ENCODE peak calls at places on chromosomes 7 and 10, in ten cellular contexts. One of them, this sample, is unnamed.
A peak's percentile ranks its signal among the peaks of the same experiment; 100 is the strongest.

GRCh38 chr10:88082806-88083596 is 219.6 kb downstream of the PTEN start:
- DNase-seq in prostate gland: no peak
- DNase-seq in fibroblast of the aortic adventitia: no peak
- DNase-seq in bronchial epithelial cell: peak; percentile 55
- DNase-seq in uterus: no peak
- DNase-seq in fibroblast of lung: no peak
- DNase-seq in heart left ventricle: no peak
- DNase-seq in stomach: no peak
- DNase-seq in Peyer's patch: peak; percentile 42
- DNase-seq in fibroblast of mammary gland: no peak
- DNase-seq in this sample: no peak

GRCh38 chr7:44274623-44274975 is 50.8 kb downstream of the CAMK2B start:
- DNase-seq in prostate gland: no peak
- DNase-seq in fibroblast of the aortic adventitia: no peak
- DNase-seq in bronchial epithelial cell: no peak
- DNase-seq in uterus: no peak
- DNase-seq in fibroblast of lung: no peak
- DNase-seq in heart left ventricle: peak; percentile 21
- DNase-seq in stomach: no peak
- DNase-seq in Peyer's patch: no peak
- DNase-seq in fibroblast of mammary gland: no peak
- DNase-seq in this sample: no peak

GRCh38 chr7:69622014-69622818 is 23.9 kb downstream of the AUTS2 start:
- DNase-seq in prostate gland: no peak
- DNase-seq in fibroblast of the aortic adventitia: no peak
- DNase-seq in bronchial epithelial cell: no peak
- DNase-seq in uterus: no peak
- DNase-seq in fibroblast of lung: no peak
- DNase-seq in heart left ventricle: no peak
- DNase-seq in stomach: no peak
- DNase-seq in Peyer's patch: no peak
- DNase-seq in fibroblast of mammary gland: no peak
- DNase-seq in this sample: no peak

GRCh38 chr7:35003679-35004278 is 33.5 kb downstream of the DPY19L1 start:
- DNase-seq in prostate gland: peak; percentile 8
- DNase-seq in fibroblast of the aortic adventitia: peak; percentile 90
- DNase-seq in bronchial epithelial cell: peak; percentile 94
- DNase-seq in uterus: peak; percentile 25
- DNase-seq in fibroblast of lung: peak; percentile 93
- DNase-seq in heart left ventricle: peak; percentile 60
- DNase-seq in stomach: peak; percentile 80
- DNase-seq in Peyer's patch: no peak
- DNase-seq in fibroblast of mammary gland: peak; percentile 88
- DNase-seq in this sample: no peak

GRCh38 chr10:110350812-110351211 is 46.1 kb upstream of the SMNDC1 start:
- DNase-seq in prostate gland: no peak
- DNase-seq in fibroblast of the aortic adventitia: no peak
- DNase-seq in bronchial epithelial cell: no peak
- DNase-seq in uterus: no peak
- DNase-seq in fibroblast of lung: peak; percentile 90
- DNase-seq in heart left ventricle: no peak
- DNase-seq in stomach: no peak
- DNase-seq in Peyer's patch: no peak
- DNase-seq in fibroblast of mammary gland: no peak
- DNase-seq in this sample: no peak

GRCh38 chr7:42745357-42746022 is 166.4 kb downstream of the C7orf25 start:
- DNase-seq in prostate gland: no peak
- DNase-seq in fibroblast of the aortic adventitia: peak; percentile 55
- DNase-seq in bronchial epithelial cell: peak; percentile 29
- DNase-seq in uterus: peak; percentile 41
- DNase-seq in fibroblast of lung: peak; percentile 10
- DNase-seq in heart left ventricle: peak; percentile 33
- DNase-seq in stomach: peak; percentile 28
- DNase-seq in Peyer's patch: no peak
- DNase-seq in fibroblast of mammary gland: peak; percentile 38
- DNase-seq in this sample: no peak

GRCh38 chr7:149172534-149172920 is 22.8 kb upstream of the ZNF282 start:
- DNase-seq in prostate gland: no peak
- DNase-seq in fibroblast of the aortic adventitia: no peak
- DNase-seq in bronchial epithelial cell: no peak
- DNase-seq in uterus: no peak
- DNase-seq in fibroblast of lung: no peak
- DNase-seq in heart left ventricle: no peak
- DNase-seq in stomach: no peak
- DNase-seq in Peyer's patch: no peak
- DNase-seq in fibroblast of mammary gland: no peak
- DNase-seq in this sample: no peak

GRCh38 chr7:44880317-44881018 is 4.9 kb downstream of the PURB start:
- DNase-seq in prostate gland: no peak
- DNase-seq in fibroblast of the aortic adventitia: no peak
- DNase-seq in bronchial epithelial cell: no peak
- DNase-seq in uterus: no peak
- DNase-seq in fibroblast of lung: no peak
- DNase-seq in heart left ventricle: no peak
- DNase-seq in stomach: no peak
- DNase-seq in Peyer's patch: no peak
- DNase-seq in fibroblast of mammary gland: no peak
- DNase-seq in this sample: no peak

GRCh38 chr10:45550903-45551302 is 121.7 kb downstream of the ZFAND4 start:
- DNase-seq in prostate gland: no peak
- DNase-seq in fibroblast of the aortic adventitia: no peak
- DNase-seq in bronchial epithelial cell: peak; percentile 5
- DNase-seq in uterus: no peak
- DNase-seq in fibroblast of lung: no peak
- DNase-seq in heart left ventricle: no peak
- DNase-seq in stomach: no peak
- DNase-seq in Peyer's patch: no peak
- DNase-seq in fibroblast of mammary gland: no peak
- DNase-seq in this sample: no peak

GRCh38 chr10:65949543-65949942 is 976.3 kb upstream of the LRRTM3 start:
- DNase-seq in prostate gland: no peak
- DNase-seq in fibroblast of the aortic adventitia: no peak
- DNase-seq in bronchial epithelial cell: no peak
- DNase-seq in uterus: no peak
- DNase-seq in fibroblast of lung: no peak
- DNase-seq in heart left ventricle: no peak
- DNase-seq in stomach: no peak
- DNase-seq in Peyer's patch: no peak
- DNase-seq in fibroblast of mammary gland: no peak
- DNase-seq in this sample: no peak

GRCh38 chr7:123650595-123650994 is 5.1 kb upstream of the LMOD2 start:
- DNase-seq in prostate gland: no peak
- DNase-seq in fibroblast of the aortic adventitia: no peak
- DNase-seq in bronchial epithelial cell: no peak
- DNase-seq in uterus: no peak
- DNase-seq in fibroblast of lung: no peak
- DNase-seq in heart left ventricle: no peak
- DNase-seq in stomach: no peak
- DNase-seq in Peyer's patch: no peak
- DNase-seq in fibroblast of mammary gland: no peak
- DNase-seq in this sample: no peak

GRCh38 chr10:119541459-119542356 is 811 bp downstream of the RGS10 start:
- DNase-seq in prostate gland: no peak
- DNase-seq in fibroblast of the aortic adventitia: peak; percentile 18
- DNase-seq in bronchial epithelial cell: no peak
- DNase-seq in uterus: peak; percentile 32
- DNase-seq in fibroblast of lung: peak; percentile 19
- DNase-seq in heart left ventricle: peak; percentile 37
- DNase-seq in stomach: peak; percentile 30
- DNase-seq in Peyer's patch: peak; percentile 57
- DNase-seq in fibroblast of mammary gland: peak; percentile 12
- DNase-seq in this sample: no peak

GRCh38 chr10:72331575-72332422 is 22.9 kb downstream of the DNAJB12 start:
- DNase-seq in prostate gland: peak; percentile 95
- DNase-seq in fibroblast of the aortic adventitia: peak; percentile 59
- DNase-seq in bronchial epithelial cell: peak; percentile 92
- DNase-seq in uterus: peak; percentile 63
- DNase-seq in fibroblast of lung: peak; percentile 88
- DNase-seq in heart left ventricle: peak; percentile 93
- DNase-seq in stomach: peak; percentile 91
- DNase-seq in Peyer's patch: peak; percentile 84
- DNase-seq in fibroblast of mammary gland: peak; percentile 88
- DNase-seq in this sample: peak; percentile 84
- TF ChIP-seq CTCF in prostate gland: peak; percentile 40
- TF ChIP-seq CTCF in fibroblast of the aortic adventitia: no peak
- TF ChIP-seq CTCF in bronchial epithelial cell: peak; percentile 27
- TF ChIP-seq CTCF in uterus: no peak
- TF ChIP-seq CTCF in fibroblast of lung: peak; percentile 29
- TF ChIP-seq CTCF in heart left ventricle: peak; percentile 22
- TF ChIP-seq CTCF in stomach: peak; percentile 80
- TF ChIP-seq CTCF in Peyer's patch: peak; percentile 65
- TF ChIP-seq CTCF in fibroblast of mammary gland: peak; percentile 9
- TF ChIP-seq CTCF in this sample: peak; percentile 48

GRCh38 chr7:150519310-150519709 is 4.6 kb downstream of the GIMAP7 start:
- DNase-seq in prostate gland: no peak
- DNase-seq in fibroblast of the aortic adventitia: no peak
- DNase-seq in bronchial epithelial cell: no peak
- DNase-seq in uterus: no peak
- DNase-seq in fibroblast of lung: no peak
- DNase-seq in heart left ventricle: no peak
- DNase-seq in stomach: no peak
- DNase-seq in Peyer's patch: no peak
- DNase-seq in fibroblast of mammary gland: no peak
- DNase-seq in this sample: no peak
- H3K4me3 ChIP-seq in prostate gland: no peak overlapping the region
- H3K4me3 ChIP-seq in fibroblast of the aortic adventitia: no peak overlapping the region
- H3K4me3 ChIP-seq in bronchial epithelial cell: no peak overlapping the region
- H3K4me3 ChIP-seq in uterus: no peak overlapping the region
- H3K4me3 ChIP-seq in fibroblast of lung: no peak overlapping the region
- H3K4me3 ChIP-seq in heart left ventricle: peak overlapping the region; percentile 57
- H3K4me3 ChIP-seq in stomach: peak overlapping the region; percentile 42
- H3K4me3 ChIP-seq in Peyer's patch: peak overlapping the region; percentile 34
- H3K4me3 ChIP-seq in fibroblast of mammary gland: no peak overlapping the region
- H3K4me3 ChIP-seq in this sample: peak overlapping the region; percentile 28

GRCh38 chr10:104297697-104298660 is 29.0 kb downstream of the GSTO2 start:
- DNase-seq in prostate gland: no peak
- DNase-seq in fibroblast of the aortic adventitia: no peak
- DNase-seq in bronchial epithelial cell: no peak
- DNase-seq in uterus: no peak
- DNase-seq in fibroblast of lung: peak; percentile 92
- DNase-seq in heart left ventricle: no peak
- DNase-seq in stomach: no peak
- DNase-seq in Peyer's patch: no peak
- DNase-seq in fibroblast of mammary gland: peak; percentile 77
- DNase-seq in this sample: no peak
- TF ChIP-seq CTCF in prostate gland: no peak
- TF ChIP-seq CTCF in fibroblast of the aortic adventitia: peak; percentile 57
- TF ChIP-seq CTCF in bronchial epithelial cell: peak; percentile 56
- TF ChIP-seq CTCF in uterus: no peak
- TF ChIP-seq CTCF in fibroblast of lung: peak; percentile 71
- TF ChIP-seq CTCF in heart left ventricle: no peak
- TF ChIP-seq CTCF in stomach: no peak
- TF ChIP-seq CTCF in Peyer's patch: no peak
- TF ChIP-seq CTCF in fibroblast of mammary gland: peak; percentile 56
- TF ChIP-seq CTCF in this sample: peak; percentile 11

GRCh38 chr10:1058017-1058416 is 1.8 kb downstream of the WDR37 start:
- DNase-seq in prostate gland: no peak
- DNase-seq in fibroblast of the aortic adventitia: no peak
- DNase-seq in bronchial epithelial cell: no peak
- DNase-seq in uterus: no peak
- DNase-seq in fibroblast of lung: no peak
- DNase-seq in heart left ventricle: peak; percentile 61
- DNase-seq in stomach: no peak
- DNase-seq in Peyer's patch: no peak
- DNase-seq in fibroblast of mammary gland: no peak
- DNase-seq in this sample: no peak
- H3K4me3 ChIP-seq in prostate gland: no peak overlapping the region
- H3K4me3 ChIP-seq in fibroblast of the aortic adventitia: peak overlapping the region; percentile 96
- H3K4me3 ChIP-seq in bronchial epithelial cell: no peak overlapping the region
- H3K4me3 ChIP-seq in uterus: no peak overlapping the region
- H3K4me3 ChIP-seq in fibroblast of lung: peak overlapping the region; percentile 73
- H3K4me3 ChIP-seq in heart left ventricle: peak overlapping the region; percentile 68
- H3K4me3 ChIP-seq in stomach: peak overlapping the region; percentile 94
- H3K4me3 ChIP-seq in Peyer's patch: no peak overlapping the region
- H3K4me3 ChIP-seq in fibroblast of mammary gland: no peak overlapping the region
- H3K4me3 ChIP-seq in this sample: peak overlapping the region; percentile 99

GRCh38 chr7:8724080-8724718 is 290.8 kb downstream of the NXPH1 start:
- DNase-seq in prostate gland: no peak
- DNase-seq in fibroblast of the aortic adventitia: no peak
- DNase-seq in bronchial epithelial cell: peak; percentile 18
- DNase-seq in uterus: no peak
- DNase-seq in fibroblast of lung: no peak
- DNase-seq in heart left ventricle: no peak
- DNase-seq in stomach: peak; percentile 51
- DNase-seq in Peyer's patch: no peak
- DNase-seq in fibroblast of mammary gland: no peak
- DNase-seq in this sample: peak; percentile 66
- TF ChIP-seq CTCF in prostate gland: peak; percentile 37
- TF ChIP-seq CTCF in fibroblast of the aortic adventitia: no peak
- TF ChIP-seq CTCF in bronchial epithelial cell: peak; percentile 52
- TF ChIP-seq CTCF in uterus: no peak
- TF ChIP-seq CTCF in fibroblast of lung: no peak
- TF ChIP-seq CTCF in heart left ventricle: peak; percentile 22
- TF ChIP-seq CTCF in stomach: peak; percentile 52
- TF ChIP-seq CTCF in Peyer's patch: peak; percentile 46
- TF ChIP-seq CTCF in fibroblast of mammary gland: no peak
- TF ChIP-seq CTCF in this sample: peak; percentile 61

DNA sequence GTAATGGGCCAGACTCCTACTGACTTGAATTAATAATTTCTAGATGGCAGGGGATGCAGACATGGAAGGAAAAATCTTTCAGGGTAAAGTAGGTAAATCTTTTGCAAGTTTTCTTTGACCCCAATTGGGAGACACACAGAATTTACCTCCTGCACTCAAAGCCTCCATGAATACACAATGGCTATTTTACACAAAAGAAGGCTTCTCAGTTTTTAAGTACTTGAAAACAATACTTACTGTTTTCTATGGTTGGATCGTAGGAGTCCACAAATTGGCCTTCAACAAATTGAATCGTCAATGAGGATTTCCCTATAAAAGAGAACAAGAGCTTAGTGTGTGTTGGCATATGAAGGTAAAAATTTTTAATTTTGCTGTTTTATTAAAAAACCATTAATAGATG is 29.0 kb downstream of the RHEB start:
- DNase-seq in prostate gland: no peak
- DNase-seq in fibroblast of the aortic adventitia: no peak
- DNase-seq in bronchial epithelial cell: no peak
- DNase-seq in uterus: no peak
- DNase-seq in fibroblast of lung: no peak
- DNase-seq in heart left ventricle: no peak
- DNase-seq in stomach: no peak
- DNase-seq in Peyer's patch: no peak
- DNase-seq in fibroblast of mammary gland: no peak
- DNase-seq in this sample: no peak
- H3K4me3 ChIP-seq in prostate gland: no peak overlapping the region
- H3K4me3 ChIP-seq in fibroblast of the aortic adventitia: no peak overlapping the region
- H3K4me3 ChIP-seq in bronchial epithelial cell: no peak overlapping the region
- H3K4me3 ChIP-seq in uterus: no peak overlapping the region
- H3K4me3 ChIP-seq in fibroblast of lung: no peak overlapping the region
- H3K4me3 ChIP-seq in heart left ventricle: no peak overlapping the region
- H3K4me3 ChIP-seq in stomach: no peak overlapping the region
- H3K4me3 ChIP-seq in Peyer's patch: no peak overlapping the region
- H3K4me3 ChIP-seq in fibroblast of mammary gland: no peak overlapping the region
- H3K4me3 ChIP-seq in this sample: no peak overlapping the region

GRCh38 chr7:133489906-133490305 is 237.0 kb downstream of the EXOC4 start:
- DNase-seq in prostate gland: no peak
- DNase-seq in fibroblast of the aortic adventitia: no peak
- DNase-seq in bronchial epithelial cell: no peak
- DNase-seq in uterus: no peak
- DNase-seq in fibroblast of lung: no peak
- DNase-seq in heart left ventricle: no peak
- DNase-seq in stomach: no peak
- DNase-seq in Peyer's patch: no peak
- DNase-seq in fibroblast of mammary gland: no peak
- DNase-seq in this sample: no peak
- TF ChIP-seq CTCF in prostate gland: no peak
- TF ChIP-seq CTCF in fibroblast of the aortic adventitia: no peak
- TF ChIP-seq CTCF in bronchial epithelial cell: no peak
- TF ChIP-seq CTCF in uterus: no peak
- TF ChIP-seq CTCF in fibroblast of lung: no peak
- TF ChIP-seq CTCF in heart left ventricle: no peak
- TF ChIP-seq CTCF in stomach: no peak
- TF ChIP-seq CTCF in Peyer's patch: no peak
- TF ChIP-seq CTCF in fibroblast of mammary gland: no peak
- TF ChIP-seq CTCF in this sample: no peak

This sample was measured in dorsolateral prefrontal cortex.